ENCODE peak calls at places on chromosomes 7 and 10, in six cellular contexts. A is activated T-helper 1 cell treated with Interleukin-2 at 50 U/mL for 16 hours; I is stimulated activated CD8-positive, alpha-beta memory T cell treated with anti-CD3 and anti-CD28 coated beads, Interleukin-7, amount 100 ng/mL, for 24 hours; J is germinal center; G is A172; B is NCI-H82. W is an unnamed sample.

GRCh38 chr7:82172017-82172416 is 271.6 kb downstream of the CACNA2D1 start:
- DNase-seq in I (no peak), A (no peak), G (no peak), J (no peak), B (no peak), W (no peak)

GRCh38 chr7:29988391-29989256 is 977 bp downstream of the SCRN1 start:
- DNase-seq in I (no peak), J (peak; percentile 58), G (peak; percentile 83), B (peak; percentile 90), A (peak; percentile 3), W (peak; percentile 76)

GRCh38 chr10:97332586-97333350 is 1.8 kb downstream of the FRAT2 start:
- DNase-seq in G (no peak), A (no peak), I (no peak), B (peak; percentile 37), J (no peak), W (no peak)

GRCh38 chr10:97510686-97511085 is 12.0 kb downstream of the UBTD1 start:
- DNase-seq in B (no peak), A (no peak), G (no peak), J (no peak), I (no peak), W (no peak)

GRCh38 chr10:82883588-82883987 is 1008.6 kb downstream of the NRG3 start:
- DNase-seq in A (no peak), J (no peak), B (no peak), I (no peak), G (peak; percentile 14), W (no peak)

GRCh38 chr7:42224391-42225003 is 12.5 kb downstream of the GLI3 start:
- DNase-seq in B (no peak), G (no peak), I (no peak), J (no peak), A (no peak), W (no peak)

GRCh38 chr7:471866-472639 is 47.6 kb downstream of the PDGFA start:
- DNase-seq in J (no peak), G (peak; percentile 92), A (no peak), B (no peak), I (no peak), W (no peak)

GRCh38 chr10:129397198-129397974 is 69.7 kb upstream of the MGMT start:
- DNase-seq in A (no peak), J (no peak), I (no peak), B (no peak), G (no peak), W (no peak)

GRCh38 chr7:44650242-44650641 is 43.8 kb downstream of the OGDH start:
- DNase-seq in B (no peak), J (no peak), G (no peak), I (no peak), A (no peak), W (no peak)

GRCh38 chr10:12097791-12098190 is 29.0 kb downstream of the DHTKD1 start:
- DNase-seq in A (no peak), G (no peak), B (no peak), I (no peak), J (no peak), W (no peak)

GRCh38 chr7:47478017-47478344 is 103.9 kb downstream of the TNS3 start:
- DNase-seq in I (no peak), G (no peak), B (no peak), A (no peak), J (no peak), W (no peak)

GRCh38 chr7:148296994-148297644 is 293.4 kb upstream of the C7orf33 start:
- DNase-seq in G (no peak), I (no peak), A (no peak), J (no peak), B (peak; percentile 26), W (no peak)

GRCh38 chr7:36506820-36507219 is 117.2 kb downstream of the ANLN start:
- DNase-seq in B (no peak), I (no peak), A (no peak), J (no peak), G (peak; percentile 57), W (no peak)

GRCh38 chr10:126397640-126398382 is 9.5 kb upstream of the ADAM12 start:
- DNase-seq in G (peak; percentile 96), J (no peak), I (no peak), A (no peak), B (no peak), W (no peak)

GRCh38 chr10:95374597-95375209 is 83.9 kb upstream of the PDLIM1 start:
- DNase-seq in G (peak; percentile 81), I (peak; percentile 2), A (peak; percentile 7), B (peak; percentile 87), J (peak; percentile 65), W (peak; percentile 79)